ENCODE peak calls at places on chromosomes 13 and 19, in ten cellular contexts. V is Peyer's patch; G is MV-4-11; N is hippocampal formation; H is Right ventricle myocardium superior; O is NCI-H1105 treated with DMSO at 0.1 percent for 48 hours; Y is foreskin fibroblast; S is cardiac muscle cell; D is germinal center; E is stimulated activated CD8-positive, alpha-beta memory T cell treated with anti-CD3 and anti-CD28 coated beads, Interleukin-15, amount 100 ng/mL, for 24 hours. J is an unnamed sample.

GRCh38 chr13:50692396-50692915 is 151.0 kb downstream of the DLEU7 start:
- DNase-seq in V (no peak), G (no peak), N (no peak), H (no peak), O (no peak), Y (no peak), S (no peak), D (no peak), E (no peak), J (no peak)

GRCh38 chr19:13012690-13013608 is 17.7 kb downstream of the NFIX start:
- DNase-seq in V (peak), G (peak), N (no peak), H (peak), O (no peak), Y (peak), S (peak), D (peak), E (no peak), J (no peak)

GRCh38 chr19:20661150-20661819 is at the start of gene ZNF626:
- DNase-seq in V (peak), G (peak), N (peak), H (peak), O (no peak), Y (peak), S (peak), D (peak), E (peak), J (peak)

GRCh38 chr13:39224841-39225240 is 186.6 kb downstream of the NHLRC3 start:
- DNase-seq in V (no peak), G (no peak), N (no peak), H (no peak), O (no peak), Y (no peak), S (no peak), D (no peak), E (no peak), J (no peak)

GRCh38 chr13:60329221-60329983 is 67.6 kb upstream of the TDRD3 start:
- DNase-seq in V (peak), G (peak), N (no peak), H (no peak), O (peak), Y (no peak), S (peak), D (no peak), E (no peak), J (peak)

GRCh38 chr19:48752511-48753365 is at the start of gene FUT1:
- DNase-seq in V (peak), G (no peak), N (no peak), H (peak), O (peak), Y (no peak), S (peak), D (peak), E (no peak), J (peak)

GRCh38 chr19:31270897-31271568 is 78.2 kb downstream of the TSHZ3 start:
- DNase-seq in V (no peak), G (no peak), N (no peak), H (no peak), O (no peak), Y (no peak), S (peak), D (no peak), E (no peak), J (no peak)

GRCh38 chr19:13599681-13600080 is 93.4 kb upstream of the CACNA1A start:
- DNase-seq in V (no peak), G (no peak), N (no peak), H (no peak), O (no peak), Y (no peak), S (no peak), D (no peak), E (no peak), J (no peak)

GRCh38 chr13:20415288-20415644 is 110.4 kb downstream of the CRYL1 start:
- DNase-seq in V (no peak), G (no peak), N (no peak), H (no peak), O (no peak), Y (no peak), S (no peak), D (no peak), E (no peak), J (no peak)

GRCh38 chr19:35153701-35154534 is 617 bp upstream of the FXYD5 start:
- DNase-seq in V (peak), G (peak), N (no peak), H (peak), O (peak), Y (peak), S (peak), D (peak), E (peak), J (no peak)

GRCh38 chr13:51912091-51912490 is 50.3 kb downstream of the CCDC70 start:
- DNase-seq in V (no peak), G (no peak), N (peak), H (no peak), O (peak), Y (no peak), S (no peak), D (no peak), E (no peak), J (no peak)

GRCh38 chr13:80341098-80341701 is at the start of gene SPRY2:
- DNase-seq in V (peak), G (peak), N (peak), H (peak), O (peak), Y (peak), S (peak), D (peak), E (no peak), J (peak)

GRCh38 chr19:47540748-47541147 is 25.9 kb upstream of the NAPA start:
- DNase-seq in V (no peak), G (no peak), N (no peak), H (no peak), O (no peak), Y (peak), S (peak), D (no peak), E (no peak), J (no peak)

GRCh38 chr19:35959040-35959967 is 23.1 kb downstream of the LRFN3 start:
- DNase-seq in V (peak), G (peak), N (no peak), H (peak), O (peak), Y (no peak), S (no peak), D (peak), E (peak), J (peak)

GRCh38 chr13:77891486-77891885 is 27.1 kb downstream of the EDNRB start:
- DNase-seq in V (no peak), G (no peak), N (no peak), H (no peak), O (no peak), Y (no peak), S (no peak), D (no peak), E (no peak), J (no peak)

GRCh38 chr13:27036236-27036981 is 135.2 kb downstream of the USP12 start:
- DNase-seq in V (no peak), G (no peak), N (no peak), H (no peak), O (no peak), Y (no peak), S (peak), D (no peak), E (no peak), J (no peak)

GRCh38 chr19:28472843-28473242 is 740.1 kb downstream of the UQCRFS1 start:
- DNase-seq in V (peak), G (peak), N (no peak), H (peak), O (no peak), Y (no peak), S (peak), D (no peak), E (no peak), J (no peak)

GRCh38 chr13:73325351-73326214 is 266.8 kb downstream of the KLF5 start:
- DNase-seq in V (peak), G (no peak), N (no peak), H (no peak), O (no peak), Y (no peak), S (no peak), D (no peak), E (no peak), J (no peak)

GRCh38 chr13:20247963-20248362 is 15.8 kb upstream of the GJB6 start:
- DNase-seq in V (no peak), G (no peak), N (no peak), H (no peak), O (no peak), Y (no peak), S (no peak), D (no peak), E (no peak), J (no peak)

GRCh38 chr19:49058592-49058991 is 1.0 kb upstream of the CGB7 start:
- DNase-seq in V (no peak), G (no peak), N (no peak), H (no peak), O (no peak), Y (no peak), S (peak), D (peak), E (no peak), J (no peak)

GRCh38 chr19:3277649-3278048 is 53.2 kb downstream of the CELF5 start:
- DNase-seq in V (no peak), G (no peak), N (no peak), H (no peak), O (no peak), Y (no peak), S (no peak), D (no peak), E (no peak), J (no peak)

GRCh38 chr13:101611491-101612475 is 159.3 kb downstream of the ITGBL1 start:
- DNase-seq in V (no peak), G (no peak), N (no peak), H (no peak), O (no peak), Y (no peak), S (no peak), D (no peak), E (no peak), J (no peak)

J was measured in H1.